ENCODE peak calls at places on chromosomes 3 and 15, in five cellular contexts. W, I, Q, M and K are unnamed samples.

GRCh38 chr3:21755896-21756295 is 4.9 kb upstream of the ZNF385D start:
- DNase-seq in W (no peak), I (no peak), Q (no peak), M (no peak), K (no peak)

GRCh38 chr3:94024385-94024784 is 4.0 kb downstream of the STX19 start:
- DNase-seq in W (peak; percentile 61), I (no peak), Q (no peak), M (no peak), K (no peak)

GRCh38 chr3:53174346-53175250 is 13.6 kb downstream of the PRKCD start:
- DNase-seq in W (no peak), I (peak; percentile 49), Q (no peak), M (no peak), K (no peak)

GRCh38 chr3:12201813-12202212 is 43.1 kb upstream of the TIMP4 start:
- DNase-seq in W (no peak), I (no peak), Q (no peak), M (no peak), K (no peak)

GRCh38 chr3:192917508-192918274 is at the start of gene MB21D2:
- DNase-seq in W (peak; percentile 84), I (peak; percentile 89), Q (peak; percentile 88), M (peak; percentile 21), K (peak; percentile 75)

GRCh38 chr3:58010562-58010961 is 2.3 kb downstream of the FLNB start:
- DNase-seq in W (no peak), I (no peak), Q (no peak), M (no peak), K (no peak)

GRCh38 chr3:187291512-187292132 is at the start of gene MASP1:
- DNase-seq in W (peak; percentile 5), I (no peak), Q (no peak), M (no peak), K (no peak)

GRCh38 chr3:127688416-127689265 is 15.9 kb downstream of the ABTB1 start:
- DNase-seq in W (peak; percentile 67), I (no peak), Q (peak; percentile 34), M (no peak), K (peak; percentile 85)

GRCh38 chr3:16388850-16389411 is 123.9 kb downstream of the OXNAD1 start:
- DNase-seq in W (peak; percentile 35), I (no peak), Q (no peak), M (no peak), K (no peak)

GRCh38 chr15:71508081-71508682 is 302.2 kb upstream of the NR2E3 start:
- DNase-seq in W (no peak), I (no peak), Q (no peak), M (no peak), K (no peak)

GRCh38 chr3:139448104-139448503 is 28.2 kb downstream of the RBP2 start:
- DNase-seq in W (peak; percentile 16), I (no peak), Q (no peak), M (no peak), K (peak; percentile 87)

GRCh38 chr3:42690766-42691680 is 5.7 kb downstream of the KLHL40 start:
- DNase-seq in W (no peak), I (no peak), Q (peak; percentile 34), M (no peak), K (no peak)

GRCh38 chr3:64321747-64322146 is 96.5 kb upstream of the PRICKLE2 start:
- DNase-seq in W (peak; percentile 95), I (no peak), Q (no peak), M (no peak), K (no peak)

GRCh38 chr15:71853543-71853942 is 43.2 kb downstream of the NR2E3 start:
- DNase-seq in W (no peak), I (no peak), Q (no peak), M (no peak), K (no peak)

GRCh38 chr3:80087769-80088168 is 320.0 kb upstream of the ROBO1 start:
- DNase-seq in W (peak; percentile 74), I (no peak), Q (no peak), M (no peak), K (no peak)

GRCh38 chr3:17125738-17126137 is 241.0 kb downstream of the PLCL2 start:
- DNase-seq in W (no peak), I (no peak), Q (no peak), M (no peak), K (no peak)

GRCh38 chr3:150925751-150926201 is 20.5 kb upstream of the MINDY4B start:
- DNase-seq in W (peak; percentile 29), I (peak; percentile 86), Q (peak; percentile 75), M (peak; percentile 40), K (no peak)

GRCh38 chr3:30530084-30530483 is 76.3 kb upstream of the TGFBR2 start:
- DNase-seq in W (no peak), I (no peak), Q (no peak), M (no peak), K (no peak)

GRCh38 chr15:73988075-73988969 is 3.8 kb downstream of the STOML1 start:
- DNase-seq in W (peak; percentile 66), I (no peak), Q (no peak), M (no peak), K (no peak)

GRCh38 chr15:73989001-73989798 is 2.9 kb downstream of the STOML1 start:
- DNase-seq in W (peak; percentile 90), I (no peak), Q (peak; percentile 11), M (no peak), K (no peak)

GRCh38 chr15:73991726-73992593 is at the start of gene STOML1:
- DNase-seq in W (peak; percentile 94), I (peak; percentile 99), Q (peak; percentile 97), M (peak; percentile 96), K (peak; percentile 91)

GRCh38 chr15:73991260-73991659 is 835 bp downstream of the STOML1 start:
- DNase-seq in W (peak; percentile 50), I (no peak), Q (peak; percentile 85), M (no peak), K (no peak)

DNA sequence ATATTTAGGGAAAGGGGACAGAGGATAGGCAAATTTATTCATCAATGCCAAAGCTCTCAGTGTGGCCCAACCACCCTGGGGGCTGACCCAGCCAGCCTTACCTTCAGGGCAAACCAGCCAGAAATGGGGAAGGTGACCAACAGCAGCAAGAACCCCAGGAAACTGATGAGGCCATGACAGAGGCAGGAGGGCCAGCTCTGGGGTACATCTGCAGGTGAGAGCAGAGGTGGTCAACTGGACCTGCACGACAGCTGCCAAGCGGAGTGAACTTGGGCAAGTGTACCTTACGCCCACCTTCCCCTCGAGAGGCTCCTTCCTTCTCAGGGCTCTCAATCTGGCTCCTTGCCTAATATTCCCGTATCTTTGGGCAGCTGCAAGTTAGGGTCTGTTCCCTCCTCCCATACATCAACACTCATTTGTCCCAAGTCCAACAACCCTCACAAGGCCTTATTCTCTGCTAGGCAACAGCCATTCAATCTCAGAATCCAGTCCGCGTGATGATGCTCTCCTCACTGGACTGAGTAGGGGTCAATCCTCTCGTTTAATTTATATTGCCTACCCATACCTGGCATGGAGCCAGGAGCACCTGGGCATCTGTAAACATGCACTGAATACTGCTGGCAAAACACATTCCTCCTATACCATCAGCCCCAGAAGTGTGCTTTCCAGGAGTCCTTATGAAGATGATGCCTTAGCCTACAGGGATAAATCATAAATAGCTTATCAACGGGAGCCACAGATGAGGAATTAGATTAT is 1.7 kb downstream of the STOML1 start:
- DNase-seq in W (no peak), I (no peak), Q (no peak), M (no peak), K (no peak)
- H3K27ac ChIP-seq in W (no peak overlapping the region), I (peak overlapping the region; percentile 86), Q (peak overlapping the region; percentile 80), M (no peak overlapping the region), K (peak overlapping the region; percentile 87)

GRCh38 chr15:57537072-57537471 is 54.6 kb upstream of the MYZAP start:
- DNase-seq in W (peak; percentile 82), I (no peak), Q (no peak), M (no peak), K (peak; percentile 67)
- TF ChIP-seq CTCF in W (no peak), I (no peak), Q (no peak), M (no peak), K (no peak)

GRCh38 chr3:19543212-19543841 is 390.7 kb downstream of the EFHB start:
- DNase-seq in W (no peak), I (no peak), Q (no peak), M (no peak), K (no peak)

GRCh38 chr3:19540464-19540863 is 392.2 kb downstream of the KCNH8 start:
- DNase-seq in W (no peak), I (no peak), Q (no peak), M (no peak), K (no peak)

GRCh38 chr3:19539488-19540395 is 391.4 kb downstream of the KCNH8 start:
- DNase-seq in W (no peak), I (no peak), Q (no peak), M (no peak), K (no peak)

DNA sequence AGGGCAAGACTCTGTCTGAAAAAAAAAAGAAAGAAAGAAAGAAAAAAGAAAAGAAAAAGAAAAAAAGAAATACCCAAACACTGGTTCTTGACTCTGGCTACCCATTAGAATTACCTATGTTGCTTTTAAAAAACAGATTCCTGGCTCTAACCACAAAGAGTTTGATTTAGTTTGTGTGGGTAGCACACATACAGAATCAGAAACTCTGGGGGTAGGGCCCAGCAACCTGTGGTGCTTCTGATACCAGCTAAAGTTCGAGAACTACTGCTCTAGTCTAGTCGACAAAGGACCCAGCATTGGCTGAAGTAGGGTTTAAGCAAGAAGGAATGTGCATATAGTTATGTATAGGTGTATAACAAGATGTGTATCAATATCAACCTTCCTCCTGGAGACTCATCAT is 392.7 kb downstream of the EFHB start:
- DNase-seq in W (no peak), I (no peak), Q (no peak), M (no peak), K (no peak)
- H3K4me3 ChIP-seq in W (no peak overlapping the region), I (no peak overlapping the region), Q (no peak overlapping the region), M (no peak overlapping the region), K (no peak overlapping the region)

GRCh38 chr15:80972276-80972675 is 17.3 kb downstream of the MESD start:
- DNase-seq in W (no peak), I (no peak), Q (no peak), M (no peak), K (no peak)

GRCh38 chr15:80970658-80971057 is 19.0 kb downstream of the MESD start:
- DNase-seq in W (no peak), I (no peak), Q (no peak), M (no peak), K (no peak)

GRCh38 chr15:80970018-80970657 is 19.5 kb downstream of the MESD start:
- DNase-seq in W (no peak), I (no peak), Q (no peak), M (peak; percentile 54), K (peak; percentile 76)

GRCh38 chr15:80969316-80969715 is 20.3 kb downstream of the MESD start:
- DNase-seq in W (no peak), I (no peak), Q (no peak), M (no peak), K (no peak)

DNA sequence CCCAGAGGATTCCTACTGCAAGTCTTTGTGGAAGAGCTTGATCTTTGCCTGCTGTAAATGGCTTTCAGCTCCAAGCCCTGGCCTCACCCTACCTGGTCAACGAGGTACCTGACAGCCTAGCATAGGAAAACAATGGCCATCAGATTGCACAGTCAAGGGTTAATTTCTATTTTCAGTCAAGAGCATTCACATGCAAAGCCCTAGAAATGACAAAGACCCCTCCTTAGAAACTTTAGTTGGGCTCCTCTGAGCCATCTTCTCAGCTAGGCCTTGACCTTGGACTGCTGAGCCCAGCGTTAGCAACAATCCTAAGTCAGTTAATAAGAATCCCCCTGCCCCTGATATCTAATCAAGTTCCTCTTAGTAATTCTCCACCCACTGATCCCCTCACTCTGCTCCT is 18.5 kb downstream of the MESD start:
- DNase-seq in W (no peak), I (no peak), Q (no peak), M (no peak), K (no peak)
- H3K27ac ChIP-seq in W (no peak overlapping the region), I (no peak overlapping the region), Q (no peak overlapping the region), M (no peak overlapping the region), K (no peak overlapping the region)